ENCODE peak calls at places on chromosome 11, in seven cellular contexts. Z, Q, L, F, K, W and P are unnamed samples.
A peak's percentile ranks its signal among the peaks of the same experiment; 100 is the strongest.

GRCh38 chr11:32931605-32932004 is 39.0 kb downstream of the QSER1 start:
- DNase-seq in Q (no peak), K (no peak), L (peak; percentile 19), F (no peak), W (no peak), Z (no peak), P (no peak)

GRCh38 chr11:119713361-119714040 is 15.5 kb downstream of the NECTIN1 start:
- DNase-seq in W (no peak), Q (no peak), K (no peak), F (no peak), L (no peak), Z (no peak), P (no peak)

GRCh38 chr11:9716275-9717039 is 52.6 kb downstream of the SWAP70 start:
- DNase-seq in L (no peak), F (no peak), K (no peak), W (peak; percentile 26), Z (no peak), Q (no peak), P (no peak)

GRCh38 chr11:119147604-119148333 is 1.1 kb upstream of the ABCG4 start:
- DNase-seq in L (no peak), F (no peak), Z (no peak), W (no peak), K (no peak), Q (peak; percentile 41), P (no peak)

GRCh38 chr11:1481861-1482441 is 4.6 kb downstream of the MOB2 start:
- DNase-seq in W (no peak), L (no peak), Z (peak; percentile 11), K (no peak), F (no peak), Q (no peak), P (no peak)

GRCh38 chr11:128338806-128339205 is 248.6 kb downstream of the ETS1 start:
- DNase-seq in Z (no peak), L (no peak), F (no peak), K (no peak), W (no peak), Q (no peak), P (no peak)

GRCh38 chr11:61157743-61158142 is 3.5 kb downstream of the VPS37C start:
- DNase-seq in W (no peak), L (no peak), F (no peak), K (no peak), Z (no peak), Q (no peak), P (no peak)

GRCh38 chr11:66478823-66479740 is 1.2 kb upstream of the DPP3 start:
- DNase-seq in Z (peak; percentile 32), Q (peak; percentile 76), W (no peak), F (no peak), K (peak; percentile 58), L (peak; percentile 24), P (no peak)

GRCh38 chr11:70443043-70444030 is 45.0 kb downstream of the CTTN start:
- DNase-seq in L (no peak), F (no peak), K (no peak), Z (no peak), W (no peak), Q (no peak), P (no peak)

GRCh38 chr11:95500466-95500865 is 269.5 kb upstream of the SESN3 start:
- DNase-seq in W (no peak), Z (no peak), Q (no peak), K (no peak), F (no peak), L (no peak), P (no peak)

GRCh38 chr11:119316729-119317591 is at the start of gene MCAM:
- DNase-seq in Z (peak; percentile 50), Q (peak; percentile 56), L (peak; percentile 82), F (no peak), W (no peak), K (peak; percentile 54), P (no peak)

GRCh38 chr11:10117709-10118341 is 176.2 kb downstream of the SBF2 start:
- DNase-seq in F (no peak), W (peak; percentile 65), Q (no peak), L (no peak), Z (no peak), K (peak; percentile 43), P (peak; percentile 89)

GRCh38 chr11:64918056-64918455 is 1.0 kb upstream of the ATG2A start:
- DNase-seq in Z (no peak), Q (peak; percentile 29), K (peak; percentile 43), L (peak; percentile 27), F (no peak), W (no peak), P (peak; percentile 26)

GRCh38 chr11:45259607-45260006 is 26.5 kb downstream of the SYT13 start:
- DNase-seq in Z (no peak), L (no peak), Q (no peak), W (no peak), K (peak; percentile 53), F (no peak), P (no peak)

GRCh38 chr11:118236170-118236569 is 11.4 kb upstream of the JAML start:
- DNase-seq in L (no peak), Q (no peak), W (no peak), F (no peak), Z (no peak), K (no peak), P (no peak)

GRCh38 chr11:34755671-34756070 is 134.8 kb downstream of the EHF start:
- DNase-seq in K (no peak), L (no peak), W (no peak), Q (no peak), F (no peak), Z (no peak), P (no peak)